ENCODE peak calls at places on chromosome 12, in eight cellular contexts. One of them, this sample, is unnamed.

GRCh38 chr12:117342682-117343081 is 18.7 kb downstream of the NOS1 start:
- DNase-seq in CD8-positive, alpha-beta T cell: no peak
- DNase-seq in GM12865: no peak
- DNase-seq in fibroblast of lung: no peak
- DNase-seq in H1: no peak
- DNase-seq in MM.1S: no peak
- DNase-seq in cardiac muscle cell: no peak
- DNase-seq in Panc1: no peak
- DNase-seq in this sample: no peak

GRCh38 chr12:45914090-45914489 is 76.3 kb downstream of the SCAF11 start:
- DNase-seq in cardiac muscle cell: peak
- DNase-seq in Panc1: peak
- DNase-seq in fibroblast of lung: peak
- DNase-seq in GM12865: peak
- DNase-seq in CD8-positive, alpha-beta T cell: no peak
- DNase-seq in H1: no peak
- DNase-seq in MM.1S: no peak
- DNase-seq in this sample: peak

GRCh38 chr12:50053583-50053982 is 3.8 kb upstream of the ASIC1 start:
- DNase-seq in cardiac muscle cell: no peak
- DNase-seq in CD8-positive, alpha-beta T cell: no peak
- DNase-seq in Panc1: no peak
- DNase-seq in GM12865: no peak
- DNase-seq in H1: no peak
- DNase-seq in MM.1S: no peak
- DNase-seq in fibroblast of lung: no peak
- DNase-seq in this sample: no peak

GRCh38 chr12:124458220-124458991 is 109.0 kb downstream of the NCOR2 start:
- DNase-seq in H1: no peak
- DNase-seq in CD8-positive, alpha-beta T cell: no peak
- DNase-seq in cardiac muscle cell: no peak
- DNase-seq in GM12865: no peak
- DNase-seq in Panc1: no peak
- DNase-seq in fibroblast of lung: no peak
- DNase-seq in MM.1S: no peak
- DNase-seq in this sample: no peak

GRCh38 chr12:11702959-11703358 is 53.5 kb downstream of the ETV6 start:
- DNase-seq in MM.1S: peak
- DNase-seq in cardiac muscle cell: no peak
- DNase-seq in H1: no peak
- DNase-seq in CD8-positive, alpha-beta T cell: no peak
- DNase-seq in Panc1: no peak
- DNase-seq in GM12865: peak
- DNase-seq in fibroblast of lung: no peak
- DNase-seq in this sample: no peak

GRCh38 chr12:119460876-119461275 is 126.3 kb downstream of the CCDC60 start:
- DNase-seq in Panc1: no peak
- DNase-seq in H1: no peak
- DNase-seq in fibroblast of lung: no peak
- DNase-seq in GM12865: no peak
- DNase-seq in MM.1S: no peak
- DNase-seq in CD8-positive, alpha-beta T cell: no peak
- DNase-seq in cardiac muscle cell: no peak
- DNase-seq in this sample: no peak

GRCh38 chr12:104057771-104058197 is 6.5 kb upstream of the HCFC2 start:
- DNase-seq in Panc1: no peak
- DNase-seq in GM12865: peak
- DNase-seq in H1: no peak
- DNase-seq in cardiac muscle cell: peak
- DNase-seq in fibroblast of lung: no peak
- DNase-seq in MM.1S: peak
- DNase-seq in CD8-positive, alpha-beta T cell: no peak
- DNase-seq in this sample: no peak

GRCh38 chr12:106090586-106091411 is 48.0 kb downstream of the NUAK1 start:
- DNase-seq in CD8-positive, alpha-beta T cell: no peak
- DNase-seq in fibroblast of lung: peak
- DNase-seq in MM.1S: no peak
- DNase-seq in GM12865: no peak
- DNase-seq in cardiac muscle cell: no peak
- DNase-seq in H1: no peak
- DNase-seq in Panc1: no peak
- DNase-seq in this sample: peak

GRCh38 chr12:6097384-6097783 is 27.1 kb downstream of the VWF start:
- DNase-seq in cardiac muscle cell: no peak
- DNase-seq in MM.1S: no peak
- DNase-seq in fibroblast of lung: peak
- DNase-seq in CD8-positive, alpha-beta T cell: no peak
- DNase-seq in GM12865: no peak
- DNase-seq in H1: no peak
- DNase-seq in Panc1: no peak
- DNase-seq in this sample: peak

GRCh38 chr12:130838284-130838950 is 633 bp downstream of the STX2 start:
- DNase-seq in Panc1: no peak
- DNase-seq in GM12865: peak
- DNase-seq in fibroblast of lung: peak
- DNase-seq in H1: no peak
- DNase-seq in MM.1S: no peak
- DNase-seq in cardiac muscle cell: peak
- DNase-seq in CD8-positive, alpha-beta T cell: no peak
- DNase-seq in this sample: peak

GRCh38 chr12:132494294-132495164 is 4.6 kb downstream of the FBRSL1 start:
- DNase-seq in CD8-positive, alpha-beta T cell: no peak
- DNase-seq in fibroblast of lung: no peak
- DNase-seq in MM.1S: no peak
- DNase-seq in Panc1: no peak
- DNase-seq in H1: no peak
- DNase-seq in GM12865: no peak
- DNase-seq in cardiac muscle cell: no peak
- DNase-seq in this sample: no peak

GRCh38 chr12:99121476-99121965 is 476.4 kb downstream of the APAF1 start:
- DNase-seq in H1: no peak
- DNase-seq in MM.1S: no peak
- DNase-seq in CD8-positive, alpha-beta T cell: no peak
- DNase-seq in Panc1: no peak
- DNase-seq in GM12865: no peak
- DNase-seq in fibroblast of lung: no peak
- DNase-seq in cardiac muscle cell: no peak
- DNase-seq in this sample: no peak

GRCh38 chr12:52819731-52820510 is 6.0 kb upstream of the KRT4 start:
- DNase-seq in fibroblast of lung: no peak
- DNase-seq in GM12865: no peak
- DNase-seq in MM.1S: no peak
- DNase-seq in cardiac muscle cell: no peak
- DNase-seq in CD8-positive, alpha-beta T cell: no peak
- DNase-seq in Panc1: no peak
- DNase-seq in H1: no peak
- DNase-seq in this sample: no peak

GRCh38 chr12:52817003-52817698 is 3.2 kb upstream of the KRT4 start:
- DNase-seq in fibroblast of lung: no peak
- DNase-seq in Panc1: no peak
- DNase-seq in cardiac muscle cell: no peak
- DNase-seq in MM.1S: no peak
- DNase-seq in GM12865: no peak
- DNase-seq in CD8-positive, alpha-beta T cell: no peak
- DNase-seq in H1: no peak
- DNase-seq in this sample: no peak

GRCh38 chr12:52817699-52818238 is 3.9 kb upstream of the KRT4 start:
- DNase-seq in CD8-positive, alpha-beta T cell: no peak
- DNase-seq in cardiac muscle cell: no peak
- DNase-seq in MM.1S: no peak
- DNase-seq in fibroblast of lung: no peak
- DNase-seq in GM12865: no peak
- DNase-seq in H1: no peak
- DNase-seq in Panc1: no peak
- DNase-seq in this sample: no peak

GRCh38 chr12:52819021-52819420 is 5.1 kb upstream of the KRT4 start:
- DNase-seq in cardiac muscle cell: no peak
- DNase-seq in GM12865: no peak
- DNase-seq in fibroblast of lung: no peak
- DNase-seq in H1: no peak
- DNase-seq in MM.1S: no peak
- DNase-seq in Panc1: no peak
- DNase-seq in CD8-positive, alpha-beta T cell: no peak
- DNase-seq in this sample: no peak

GRCh38 chr12:52818376-52818775 is 4.5 kb upstream of the KRT4 start:
- DNase-seq in fibroblast of lung: no peak
- DNase-seq in CD8-positive, alpha-beta T cell: no peak
- DNase-seq in MM.1S: no peak
- DNase-seq in Panc1: no peak
- DNase-seq in H1: no peak
- DNase-seq in cardiac muscle cell: no peak
- DNase-seq in GM12865: no peak
- DNase-seq in this sample: no peak
- H3K4me3 ChIP-seq in fibroblast of lung: no peak
- H3K4me3 ChIP-seq in CD8-positive, alpha-beta T cell: no peak
- H3K4me3 ChIP-seq in MM.1S: no peak
- H3K4me3 ChIP-seq in Panc1: no peak
- H3K4me3 ChIP-seq in H1: no peak
- H3K4me3 ChIP-seq in cardiac muscle cell: no peak
- H3K4me3 ChIP-seq in GM12865: no peak
- H3K4me3 ChIP-seq in this sample: no peak

DNA sequence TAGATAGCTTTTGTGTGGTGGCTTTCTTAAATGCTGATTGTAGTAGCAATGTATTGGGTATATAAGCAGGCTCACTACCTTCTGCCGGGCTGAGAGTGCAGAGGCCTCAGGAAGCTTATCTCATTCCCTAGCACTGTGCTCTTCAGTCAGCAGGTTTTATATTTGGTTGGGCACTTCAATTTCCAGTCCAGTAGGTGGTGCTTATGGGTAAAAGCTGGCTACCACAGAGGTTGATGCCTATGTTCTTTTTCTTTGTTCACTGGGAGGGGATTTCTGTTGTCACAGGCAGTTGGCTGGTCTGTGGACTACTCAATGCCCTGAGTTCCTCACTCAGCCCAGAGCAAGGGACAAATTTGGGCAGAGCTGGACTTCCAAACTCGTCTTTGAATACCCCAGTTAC is 43.0 kb upstream of the GLIPR1 start:
- DNase-seq in MM.1S: peak
- DNase-seq in fibroblast of lung: peak
- DNase-seq in cardiac muscle cell: peak
- DNase-seq in Panc1: no peak
- DNase-seq in H1: no peak
- DNase-seq in GM12865: peak
- DNase-seq in CD8-positive, alpha-beta T cell: no peak
- DNase-seq in this sample: no peak
- TF ChIP-seq CTCF in MM.1S: peak
- TF ChIP-seq CTCF in fibroblast of lung: no peak
- TF ChIP-seq CTCF in cardiac muscle cell: peak
- TF ChIP-seq CTCF in Panc1: no peak
- TF ChIP-seq CTCF in H1: peak
- TF ChIP-seq CTCF in GM12865: peak
- TF ChIP-seq CTCF in CD8-positive, alpha-beta T cell: peak
- TF ChIP-seq CTCF in this sample: peak

GRCh38 chr12:122870867-122871664 is 24.9 kb downstream of the VPS37B start:
- DNase-seq in CD8-positive, alpha-beta T cell: no peak
- DNase-seq in Panc1: no peak
- DNase-seq in fibroblast of lung: peak
- DNase-seq in GM12865: no peak
- DNase-seq in MM.1S: no peak
- DNase-seq in cardiac muscle cell: peak
- DNase-seq in H1: no peak
- DNase-seq in this sample: peak
- H3K4me3 ChIP-seq in CD8-positive, alpha-beta T cell: peak
- H3K4me3 ChIP-seq in Panc1: no peak
- H3K4me3 ChIP-seq in fibroblast of lung: peak
- H3K4me3 ChIP-seq in GM12865: peak
- H3K4me3 ChIP-seq in MM.1S: peak
- H3K4me3 ChIP-seq in cardiac muscle cell: no peak
- H3K4me3 ChIP-seq in H1: no peak
- H3K4me3 ChIP-seq in this sample: peak

GRCh38 chr12:64392221-64392620 is 1.7 kb upstream of the C12orf56 start:
- DNase-seq in fibroblast of lung: peak
- DNase-seq in CD8-positive, alpha-beta T cell: no peak
- DNase-seq in Panc1: no peak
- DNase-seq in H1: no peak
- DNase-seq in GM12865: peak
- DNase-seq in cardiac muscle cell: peak
- DNase-seq in MM.1S: peak
- DNase-seq in this sample: peak
- TF ChIP-seq CTCF in fibroblast of lung: peak
- TF ChIP-seq CTCF in CD8-positive, alpha-beta T cell: peak
- TF ChIP-seq CTCF in Panc1: peak
- TF ChIP-seq CTCF in H1: peak
- TF ChIP-seq CTCF in GM12865: peak
- TF ChIP-seq CTCF in cardiac muscle cell: peak
- TF ChIP-seq CTCF in MM.1S: peak
- TF ChIP-seq CTCF in this sample: peak

DNA sequence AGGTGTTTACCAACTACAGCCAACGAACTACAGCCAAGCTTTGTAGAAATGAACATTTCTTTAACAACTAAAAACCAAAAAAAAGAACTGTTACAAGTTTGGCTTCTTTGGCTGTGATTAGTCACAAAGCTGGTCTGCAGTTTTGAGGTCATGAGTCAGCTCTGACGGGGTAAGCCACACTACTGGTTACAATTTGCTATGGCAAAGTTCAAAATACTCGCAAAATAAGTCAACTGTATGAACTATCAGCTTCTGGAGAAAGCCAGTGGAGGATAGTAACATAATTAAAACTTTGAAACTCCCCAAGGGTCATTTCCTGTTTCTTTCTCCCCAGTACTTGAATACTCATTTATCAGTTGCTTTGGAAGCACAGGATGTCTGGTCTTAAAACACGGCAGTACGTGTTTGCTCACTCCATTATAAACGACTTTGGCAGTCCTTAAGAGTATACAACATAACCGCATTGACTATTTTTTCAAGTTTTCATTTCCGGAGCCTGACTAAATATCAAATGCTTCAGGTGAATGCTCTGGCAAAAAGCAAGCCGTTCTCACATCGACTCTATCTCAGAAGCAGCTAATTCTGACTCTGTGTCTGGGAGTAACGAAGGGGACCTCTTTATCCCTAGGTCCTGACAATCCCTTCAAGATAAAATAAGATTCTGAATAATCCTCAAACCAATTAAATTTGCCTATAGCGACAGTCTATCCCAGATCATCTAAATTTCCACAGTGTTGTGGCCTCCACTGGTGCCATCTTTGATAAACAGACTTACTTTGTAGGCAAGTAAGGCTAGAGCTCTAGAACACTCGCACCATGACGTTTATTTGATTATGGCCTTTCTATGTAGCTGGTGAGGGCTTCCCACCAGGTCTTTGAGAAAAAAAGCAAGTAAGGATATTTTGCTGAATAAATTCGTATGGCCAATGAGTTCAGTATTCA is 10.6 kb downstream of the PHLDA1 start:
- DNase-seq in Panc1: no peak
- DNase-seq in GM12865: peak
- DNase-seq in H1: no peak
- DNase-seq in fibroblast of lung: peak
- DNase-seq in cardiac muscle cell: peak
- DNase-seq in MM.1S: no peak
- DNase-seq in CD8-positive, alpha-beta T cell: peak
- DNase-seq in this sample: peak
- H3K4me3 ChIP-seq in Panc1: no peak
- H3K4me3 ChIP-seq in GM12865: no peak
- H3K4me3 ChIP-seq in H1: no peak
- H3K4me3 ChIP-seq in fibroblast of lung: no peak
- H3K4me3 ChIP-seq in cardiac muscle cell: no peak
- H3K4me3 ChIP-seq in MM.1S: no peak
- H3K4me3 ChIP-seq in CD8-positive, alpha-beta T cell: no peak
- H3K4me3 ChIP-seq in this sample: no peak

GRCh38 chr12:14442221-14442881 is 76.9 kb downstream of the ATF7IP start:
- DNase-seq in cardiac muscle cell: peak
- DNase-seq in CD8-positive, alpha-beta T cell: no peak
- DNase-seq in Panc1: no peak
- DNase-seq in H1: no peak
- DNase-seq in fibroblast of lung: no peak
- DNase-seq in MM.1S: no peak
- DNase-seq in GM12865: no peak
- DNase-seq in this sample: peak
- TF ChIP-seq CTCF in cardiac muscle cell: no peak
- TF ChIP-seq CTCF in CD8-positive, alpha-beta T cell: no peak
- TF ChIP-seq CTCF in Panc1: no peak
- TF ChIP-seq CTCF in H1: no peak
- TF ChIP-seq CTCF in fibroblast of lung: no peak
- TF ChIP-seq CTCF in MM.1S: no peak
- TF ChIP-seq CTCF in GM12865: no peak
- TF ChIP-seq CTCF in this sample: no peak

This sample was measured in foreskin fibroblast.